ENCODE peak calls at places on chromosomes 6 and 20, in four cellular contexts. M is upper lobe of right lung, B is GM12865, L is psoas muscle. U is an unnamed sample.

GRCh38 chr20:9615118-9615517 is 100.7 kb downstream of the LAMP5 start:
- DNase-seq in B (no peak), L (no peak), M (no peak), U (no peak)

GRCh38 chr6:166476061-166476591 is 93.4 kb upstream of the MPC1 start:
- DNase-seq in M (no peak), B (no peak), L (no peak), U (no peak)

GRCh38 chr6:53216301-53216700 is 67.7 kb upstream of the GCM1 start:
- DNase-seq in L (no peak), B (peak), M (no peak), U (peak)

GRCh38 chr6:97141756-97142155 is 141.3 kb downstream of the MMS22L start:
- DNase-seq in L (no peak), M (no peak), B (no peak), U (no peak)

GRCh38 chr6:135936606-135937005 is 85.1 kb downstream of the PDE7B start:
- DNase-seq in B (no peak), L (no peak), M (no peak), U (no peak)

GRCh38 chr20:52003976-52004375 is 187.6 kb downstream of the ZFP64 start:
- DNase-seq in L (no peak), M (no peak), B (no peak), U (no peak)

GRCh38 chr6:47854996-47855395 is 73.2 kb downstream of the OPN5 start:
- DNase-seq in M (no peak), L (no peak), B (no peak), U (no peak)

GRCh38 chr20:17680836-17681740 is 954 bp downstream of the RRBP1 start:
- DNase-seq in L (peak), M (peak), B (peak), U (peak)

GRCh38 chr6:169862464-169863148 is 111.2 kb downstream of the ERMARD start:
- DNase-seq in L (no peak), B (no peak), M (no peak), U (no peak)

GRCh38 chr20:34037121-34037520 is 43.4 kb downstream of the RALY start:
- DNase-seq in B (no peak), M (no peak), L (no peak), U (no peak)

GRCh38 chr20:5211803-5212714 is 85.3 kb downstream of the CDS2 start:
- DNase-seq in M (no peak), L (no peak), B (no peak), U (no peak)

GRCh38 chr6:99779631-99780555 is 173.3 kb downstream of the PRDM13 start:
- DNase-seq in M (no peak), B (no peak), L (no peak), U (no peak)

GRCh38 chr20:21156266-21156665 is 30.4 kb downstream of the KIZ start:
- DNase-seq in B (no peak), L (no peak), M (no peak), U (no peak)

GRCh38 chr6:119129148-119129967 is 50.9 kb upstream of the FAM184A start:
- DNase-seq in M (no peak), L (no peak), B (peak), U (peak)

GRCh38 chr6:169824021-169824420 is 72.6 kb downstream of the ERMARD start:
- DNase-seq in L (no peak), M (no peak), B (no peak), U (no peak)

GRCh38 chr20:48823960-48824497 is 3.8 kb downstream of the PREX1 start:
- DNase-seq in B (peak), M (no peak), L (no peak), U (peak)

GRCh38 chr6:47379328-47379727 is 69.6 kb upstream of the TNFRSF21 start:
- DNase-seq in M (no peak), L (no peak), B (no peak), U (no peak)

GRCh38 chr6:167238694-167239467 is 52.2 kb upstream of the UNC93A start:
- DNase-seq in M (no peak), B (no peak), L (no peak), U (no peak)

GRCh38 chr20:37934634-37935010 is 31.7 kb downstream of the VSTM2L start:
- DNase-seq in B (no peak), M (peak), L (no peak), U (no peak)

GRCh38 chr6:95431637-95432228 is 145.6 kb upstream of the MANEA start:
- DNase-seq in M (no peak), L (no peak), B (peak), U (peak)

GRCh38 chr6:42898891-42899361 is 16.9 kb upstream of the PTCRA start:
- DNase-seq in M (no peak), B (peak), L (no peak), U (peak)

GRCh38 chr6:109349419-109349987 is 32.8 kb downstream of the CD164 start:
- DNase-seq in B (no peak), L (no peak), M (no peak), U (no peak)

GRCh38 chr6:16286151-16286522 is 47.8 kb downstream of the GMPR start:
- DNase-seq in L (no peak), B (peak), M (no peak), U (peak)

GRCh38 chr6:3352678-3353077 is 93.9 kb downstream of the PSMG4 start:
- DNase-seq in L (no peak), B (no peak), M (no peak), U (peak)

GRCh38 chr6:127118505-127119360 is at the start of gene RSPO3:
- DNase-seq in B (peak), L (peak), M (peak), U (no peak)

GRCh38 chr6:169168706-169169105 is 84.9 kb downstream of the THBS2 start:
- DNase-seq in B (no peak), L (no peak), M (no peak), U (no peak)

GRCh38 chr20:51687630-51688029 is 80.6 kb downstream of the ATP9A start:
- DNase-seq in L (no peak), B (no peak), M (no peak), U (no peak)

GRCh38 chr6:53603381-53604121 is 58.6 kb upstream of the GCLC start:
- DNase-seq in L (no peak), B (no peak), M (no peak), U (no peak)

GRCh38 chr6:11500008-11500407 is 37.5 kb upstream of the TMEM170B start:
- DNase-seq in L (no peak), B (no peak), M (no peak), U (no peak)

GRCh38 chr6:160238234-160238633 is 20.4 kb downstream of the SLC22A2 start:
- DNase-seq in M (no peak), B (no peak), L (no peak), U (no peak)

GRCh38 chr6:166465671-166466087 is 82.9 kb upstream of the MPC1 start:
- DNase-seq in L (no peak), B (no peak), M (no peak), U (no peak)

GRCh38 chr6:160239929-160240690 is 18.5 kb downstream of the SLC22A2 start:
- DNase-seq in L (no peak), M (no peak), B (no peak), U (no peak)

GRCh38 chr6:2651536-2651935 is 99.2 kb downstream of the MYLK4 start:
- DNase-seq in M (no peak), L (no peak), B (no peak), U (no peak)

GRCh38 chr20:32010666-32011065 is 428 bp downstream of the CCM2L start:
- DNase-seq in M (no peak), L (no peak), B (no peak), U (no peak)

GRCh38 chr6:92126983-92127382 is 1292.4 kb downstream of the EPHA7 start:
- DNase-seq in M (no peak), B (no peak), L (no peak), U (no peak)

GRCh38 chr6:12844284-12845223 is 128.0 kb downstream of the PHACTR1 start:
- DNase-seq in L (no peak), M (no peak), B (peak), U (peak)

GRCh38 chr6:10418862-10419748 is 4.2 kb upstream of the TFAP2A start:
- DNase-seq in M (peak), L (no peak), B (peak), U (no peak)

GRCh38 chr6:161554883-161555282 is 281.0 kb upstream of the AGPAT4 start:
- DNase-seq in L (no peak), M (no peak), B (no peak), U (no peak)

GRCh38 chr6:131948692-131949614 is 2.2 kb downstream of the CCN2 start:
- DNase-seq in B (no peak), M (no peak), L (no peak), U (no peak)

GRCh38 chr20:16761305-16761829 is 13.2 kb downstream of the OTOR start:
- DNase-seq in B (peak), M (no peak), L (no peak), U (peak)

GRCh38 chr6:165244524-165245247 is 64.7 kb downstream of the C6orf118 start:
- DNase-seq in M (no peak), B (no peak), L (no peak), U (no peak)

GRCh38 chr6:165245716-165246115 is 63.7 kb downstream of the C6orf118 start:
- DNase-seq in M (no peak), B (no peak), L (no peak), U (no peak)

GRCh38 chr6:165249808-165250207 is 59.6 kb downstream of the C6orf118 start:
- DNase-seq in L (no peak), M (no peak), B (no peak), U (no peak)

GRCh38 chr6:165243801-165244200 is 65.6 kb downstream of the C6orf118 start:
- DNase-seq in B (no peak), M (no peak), L (no peak), U (no peak)

DNA sequence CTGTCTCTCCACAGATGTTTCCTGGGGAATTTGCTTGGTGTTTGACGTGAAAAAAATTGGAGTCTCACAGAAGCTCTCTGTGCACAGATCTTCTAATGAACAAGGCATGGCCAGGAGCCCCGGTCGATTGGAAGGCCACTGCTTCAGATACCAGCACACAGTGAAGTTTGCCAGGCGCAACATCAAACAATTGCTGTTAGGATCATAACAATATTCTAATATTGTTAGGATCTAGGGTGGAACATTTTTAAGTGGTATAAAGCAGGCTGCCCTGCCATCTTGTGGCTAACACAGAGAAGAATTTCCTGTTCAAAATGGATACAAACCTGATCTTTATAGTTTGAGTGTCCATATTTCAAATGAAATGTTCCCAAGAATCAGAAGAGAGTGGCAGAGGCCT is 64.1 kb downstream of the C6orf118 start:
- DNase-seq in B (no peak), M (no peak), L (no peak), U (peak)
- TF ChIP-seq CTCF in B (no peak), M (peak), L (peak), U (peak)

DNA sequence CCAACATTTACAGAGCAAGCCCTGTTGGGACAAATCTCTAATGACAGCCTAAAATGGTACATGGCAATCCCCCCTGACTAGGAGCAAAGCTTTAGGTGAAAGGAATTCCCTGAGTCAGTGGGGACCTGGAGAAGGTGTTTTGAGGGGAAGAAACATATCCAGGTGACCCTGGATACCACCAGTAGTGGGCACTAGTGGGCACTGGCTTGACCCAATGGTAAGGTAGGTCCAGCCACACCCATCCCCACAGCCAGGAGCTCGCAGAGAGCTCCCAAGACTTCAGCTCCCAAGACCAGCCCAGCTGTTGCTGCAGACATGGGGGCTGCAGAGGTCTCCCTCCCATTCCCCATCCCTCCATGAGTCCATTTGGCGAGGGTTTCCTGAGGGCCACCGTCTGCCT is 19.5 kb downstream of the GRM4 start:
- DNase-seq in B (no peak), M (no peak), L (no peak), U (no peak)
- TF ChIP-seq CTCF in B (no peak), M (no peak), L (no peak), U (no peak)

DNA sequence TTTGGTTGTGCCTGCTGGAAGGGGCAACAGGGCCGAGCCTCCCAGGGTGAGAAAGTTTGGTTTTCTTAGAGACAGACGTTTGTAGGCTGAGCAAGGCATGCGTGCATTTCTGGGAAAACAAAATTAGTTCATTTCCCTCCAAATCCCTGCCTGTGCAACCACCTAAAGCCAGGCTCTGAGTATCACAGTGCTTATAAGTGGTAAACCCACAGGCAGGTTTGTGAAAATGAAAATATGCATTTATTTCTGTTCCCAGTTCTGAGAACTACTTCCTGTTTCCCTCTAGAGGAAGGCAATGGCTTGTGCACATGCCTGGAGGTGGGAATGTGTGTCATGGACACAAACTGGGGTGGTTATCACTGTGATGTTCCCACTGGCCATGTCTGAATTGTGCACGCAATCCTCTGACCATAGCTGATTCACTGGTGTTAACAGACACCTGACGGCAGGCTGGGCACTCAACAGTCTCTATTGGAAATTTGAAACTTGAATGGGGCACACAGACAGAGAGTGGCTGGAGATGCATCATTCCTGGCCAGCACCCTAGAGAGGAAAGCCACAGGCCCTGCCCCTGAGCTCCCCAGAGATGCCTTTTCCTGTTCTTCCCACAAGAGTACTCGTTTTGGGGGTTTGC is 26.3 kb downstream of the FAM110A start:
- DNase-seq in M (no peak), L (no peak), B (no peak), U (no peak)
- TF ChIP-seq CTCF in M (no peak), L (no peak), B (no peak), U (no peak)

DNA sequence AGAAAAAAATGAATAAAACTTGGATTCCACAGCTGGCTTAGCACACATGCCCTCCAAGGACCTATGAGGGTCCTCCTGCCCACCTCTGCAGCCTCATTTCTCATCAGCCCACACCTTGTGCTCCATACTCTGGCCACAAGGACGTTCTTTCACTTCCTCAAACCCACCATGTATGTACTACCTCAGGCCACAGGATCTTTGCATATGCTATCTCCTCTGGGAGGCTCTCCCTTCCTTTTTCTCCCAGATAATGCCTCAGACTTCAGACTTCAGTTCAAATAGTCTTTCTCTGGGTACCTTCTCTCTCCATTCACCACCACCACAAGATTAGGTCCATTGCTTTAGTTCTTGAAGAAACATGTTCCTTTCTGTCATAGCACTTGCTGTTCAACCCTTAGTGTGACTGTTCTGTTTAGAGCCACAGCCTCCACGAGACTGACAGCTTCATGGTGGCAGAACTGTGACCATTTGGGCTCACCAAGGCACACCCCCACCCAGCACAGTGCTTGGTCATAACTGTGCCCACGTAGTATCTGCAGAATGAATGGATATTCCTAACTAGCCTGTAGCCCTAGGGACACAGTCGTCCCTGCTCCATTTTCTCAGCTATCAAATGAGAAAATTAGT is 146.7 kb upstream of the LRFN2 start:
- DNase-seq in M (no peak), B (peak), L (no peak), U (no peak)
- TF ChIP-seq CTCF in M (no peak), B (no peak), L (no peak), U (no peak)

GRCh38 chr6:112372213-112372806 is 25.2 kb downstream of the RFPL4B start:
- DNase-seq in L (no peak), B (no peak), M (no peak), U (peak)
- TF ChIP-seq CTCF in L (peak), B (no peak), M (peak), U (peak)

DNA sequence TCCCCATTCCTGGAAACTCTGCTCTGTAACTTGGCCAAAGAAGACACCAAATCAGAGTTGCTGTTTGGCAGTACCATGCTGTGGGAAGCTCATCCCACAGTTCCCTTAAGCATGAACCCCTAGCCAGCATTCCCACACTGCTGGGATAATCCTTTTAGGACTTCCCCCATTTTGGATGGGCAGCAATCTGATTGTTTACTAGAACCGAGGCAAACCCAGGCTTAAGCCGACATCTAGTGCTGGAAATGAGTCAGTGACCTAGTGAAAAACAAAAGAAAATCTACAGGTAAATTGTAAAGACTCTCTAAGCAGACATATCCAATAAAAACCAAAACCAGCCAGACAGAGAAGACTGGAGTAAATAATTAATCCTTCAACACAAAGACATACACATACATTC is 5.2 kb downstream of the DNAH8 start:
- DNase-seq in B (no peak), M (no peak), L (no peak), U (no peak)
- TF ChIP-seq CTCF in B (peak), M (peak), L (no peak), U (peak)

DNA sequence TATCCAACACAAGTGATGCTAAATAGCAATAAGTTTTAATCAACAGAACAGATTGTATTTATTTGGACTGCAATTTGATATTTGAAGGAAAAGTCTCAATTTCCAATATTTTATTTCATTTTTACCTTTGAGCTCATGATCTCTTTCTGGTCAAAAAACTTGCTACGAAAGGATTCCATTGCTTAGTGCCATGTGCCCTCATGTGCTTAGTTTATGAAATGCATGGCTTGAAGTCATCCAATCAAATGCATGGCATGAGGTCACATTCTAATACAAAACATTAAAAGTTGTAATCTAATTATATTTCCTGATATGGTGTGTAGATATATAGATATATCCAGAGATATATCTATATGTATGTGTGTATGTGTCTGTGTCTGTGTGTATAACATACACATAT is 321.2 kb upstream of the ADGRB3 start:
- DNase-seq in M (no peak), B (no peak), L (no peak), U (no peak)
- TF ChIP-seq CTCF in M (no peak), B (peak), L (no peak), U (peak)